ENCODE peak calls at places on chromosomes 1 and 21, in eight cellular contexts. V, M, X, F, O, I, S and C are unnamed samples.

GRCh38 chr1:1402081-1402900 is 3.2 kb upstream of the CCNL2 start:
- DNase-seq in I (no peak), O (peak; percentile 44), M (no peak), F (no peak), X (no peak), S (no peak), V (peak; percentile 45), C (no peak)

GRCh38 chr1:164576311-164577271 is 17.6 kb downstream of the PBX1 start:
- DNase-seq in M (peak; percentile 65), I (peak; percentile 48), S (no peak), V (no peak), O (peak; percentile 69), X (no peak), F (no peak), C (peak; percentile 58)

GRCh38 chr1:180964609-180965008 is 51.9 kb downstream of the KIAA1614 start:
- DNase-seq in V (peak; percentile 12), F (no peak), M (no peak), O (no peak), X (peak; percentile 18), I (no peak), S (no peak), C (no peak)

GRCh38 chr1:154846921-154847442 is 23.1 kb downstream of the KCNN3 start:
- DNase-seq in X (no peak), S (no peak), M (peak; percentile 50), I (peak; percentile 49), V (no peak), O (no peak), F (no peak), C (peak; percentile 75)

GRCh38 chr1:24119859-24120756 is 8.2 kb upstream of the MYOM3 start:
- DNase-seq in S (no peak), V (no peak), I (no peak), F (no peak), O (no peak), X (peak; percentile 21), M (peak; percentile 71), C (no peak)

GRCh38 chr1:196608401-196609113 is at the start of gene KCNT2:
- DNase-seq in F (no peak), S (no peak), X (peak; percentile 7), I (peak; percentile 26), M (peak; percentile 76), O (peak; percentile 11), V (peak; percentile 97), C (peak; percentile 6)

GRCh38 chr1:176601358-176601757 is 138.4 kb downstream of the PAPPA2 start:
- DNase-seq in M (no peak), X (no peak), S (no peak), F (no peak), V (no peak), O (no peak), I (no peak), C (no peak)

GRCh38 chr1:15139654-15140350 is 13.7 kb upstream of the TMEM51 start:
- DNase-seq in M (peak; percentile 48), O (no peak), I (no peak), V (no peak), F (no peak), S (no peak), X (no peak), C (no peak)

GRCh38 chr1:29410476-29410875 is 174.2 kb downstream of the PTPRU start:
- DNase-seq in O (no peak), X (peak; percentile 87), M (no peak), V (peak; percentile 98), S (no peak), F (no peak), I (no peak), C (no peak)

GRCh38 chr1:180173952-180174351 is 19.3 kb downstream of the QSOX1 start:
- DNase-seq in X (peak; percentile 60), I (peak; percentile 75), V (no peak), S (no peak), M (peak; percentile 93), F (no peak), O (no peak), C (peak; percentile 50)

GRCh38 chr1:56967900-56968832 is 2.4 kb upstream of the C8B start:
- DNase-seq in I (no peak), X (no peak), O (no peak), S (no peak), F (no peak), V (no peak), M (peak; percentile 46), C (no peak)

GRCh38 chr21:19123053-19123452 is 719.5 kb upstream of the TMPRSS15 start:
- DNase-seq in X (no peak), M (no peak), S (no peak), O (no peak), V (no peak), F (no peak), I (no peak), C (no peak)

GRCh38 chr1:8495928-8496401 is 178.1 kb downstream of the SLC45A1 start:
- DNase-seq in S (no peak), I (no peak), M (no peak), O (no peak), X (no peak), V (no peak), F (no peak), C (no peak)